ENCODE peak calls at places on chromosomes 13 and 19, in four cellular contexts. One of them, this sample, is unnamed.

GRCh38 chr19:42290523-42291436 is 11.2 kb upstream of the PRR19 start:
- DNase-seq in GM12878: no peak
- DNase-seq in WTC11: no peak
- DNase-seq in HepG2: peak; percentile 61
- DNase-seq in this sample: peak; percentile 47

GRCh38 chr19:14746891-14747290 is 31.5 kb downstream of the ADGRE2 start:
- DNase-seq in GM12878: no peak
- DNase-seq in WTC11: no peak
- DNase-seq in HepG2: no peak
- DNase-seq in this sample: no peak

GRCh38 chr19:31140717-31141116 is 208.5 kb downstream of the TSHZ3 start:
- DNase-seq in HepG2: no peak
- DNase-seq in GM12878: no peak
- DNase-seq in WTC11: no peak
- DNase-seq in this sample: no peak

GRCh38 chr13:107942030-107942617 is 273.2 kb downstream of the LIG4 start:
- DNase-seq in GM12878: no peak
- DNase-seq in HepG2: no peak
- DNase-seq in WTC11: no peak
- DNase-seq in this sample: peak; percentile 97

GRCh38 chr19:31066385-31066784 is 282.9 kb downstream of the TSHZ3 start:
- DNase-seq in HepG2: no peak
- DNase-seq in GM12878: no peak
- DNase-seq in WTC11: no peak
- DNase-seq in this sample: no peak

GRCh38 chr13:75666646-75667351 is 30.7 kb downstream of the LMO7 start:
- DNase-seq in HepG2: no peak
- DNase-seq in GM12878: no peak
- DNase-seq in WTC11: no peak
- DNase-seq in this sample: no peak

GRCh38 chr13:48233097-48233885 is at the start of gene ITM2B:
- DNase-seq in WTC11: peak; percentile 70
- DNase-seq in HepG2: peak; percentile 56
- DNase-seq in GM12878: no peak
- DNase-seq in this sample: peak; percentile 71

GRCh38 chr13:44710576-44710975 is 134.4 kb upstream of the TSC22D1 start:
- DNase-seq in HepG2: no peak
- DNase-seq in GM12878: peak; percentile 5
- DNase-seq in WTC11: no peak
- DNase-seq in this sample: no peak

GRCh38 chr19:28823338-28823961 is 389.5 kb downstream of the UQCRFS1 start:
- DNase-seq in GM12878: no peak
- DNase-seq in HepG2: no peak
- DNase-seq in WTC11: no peak
- DNase-seq in this sample: no peak

GRCh38 chr19:54893406-54893805 is 12.5 kb upstream of the NCR1 start:
- DNase-seq in GM12878: no peak
- DNase-seq in HepG2: no peak
- DNase-seq in WTC11: peak; percentile 89
- DNase-seq in this sample: no peak

GRCh38 chr19:33740811-33741396 is 55.8 kb upstream of the KCTD15 start:
- DNase-seq in GM12878: no peak
- DNase-seq in HepG2: peak; percentile 31
- DNase-seq in WTC11: peak; percentile 81
- DNase-seq in this sample: peak; percentile 70

GRCh38 chr19:29292562-29292961 is 79.6 kb upstream of the UQCRFS1 start:
- DNase-seq in GM12878: no peak
- DNase-seq in HepG2: no peak
- DNase-seq in WTC11: no peak
- DNase-seq in this sample: no peak

GRCh38 chr13:23934481-23934880 is 37.2 kb upstream of the C1QTNF9B start:
- DNase-seq in HepG2: no peak
- DNase-seq in GM12878: no peak
- DNase-seq in WTC11: no peak
- DNase-seq in this sample: no peak

GRCh38 chr19:36401475-36401874 is 17.0 kb downstream of the ZFP82 start:
- DNase-seq in HepG2: no peak
- DNase-seq in GM12878: no peak
- DNase-seq in WTC11: no peak
- DNase-seq in this sample: no peak

GRCh38 chr19:23075031-23075733 is 41.6 kb upstream of the ZNF730 start:
- DNase-seq in WTC11: peak; percentile 92
- DNase-seq in GM12878: no peak
- DNase-seq in HepG2: no peak
- DNase-seq in this sample: peak; percentile 45

GRCh38 chr19:39845621-39846175 is 481 bp downstream of the FBL start:
- DNase-seq in WTC11: no peak
- DNase-seq in HepG2: no peak
- DNase-seq in GM12878: no peak
- DNase-seq in this sample: peak; percentile 69

GRCh38 chr13:40652588-40652940 is 13.9 kb downstream of the FOXO1 start:
- DNase-seq in HepG2: no peak
- DNase-seq in WTC11: no peak
- DNase-seq in GM12878: no peak
- DNase-seq in this sample: no peak

GRCh38 chr13:75583101-75583500 is 33.5 kb downstream of the UCHL3 start:
- DNase-seq in WTC11: no peak
- DNase-seq in GM12878: no peak
- DNase-seq in HepG2: no peak
- DNase-seq in this sample: no peak

GRCh38 chr13:44347905-44348304 is 25.7 kb upstream of the SERP2 start:
- DNase-seq in HepG2: peak; percentile 46
- DNase-seq in WTC11: no peak
- DNase-seq in GM12878: no peak
- DNase-seq in this sample: no peak

GRCh38 chr19:15431396-15432017 is 12.7 kb upstream of the AKAP8L start:
- DNase-seq in GM12878: no peak
- DNase-seq in WTC11: no peak
- DNase-seq in HepG2: no peak
- DNase-seq in this sample: no peak

GRCh38 chr13:98512774-98513327 is 64.1 kb downstream of the STK24 start:
- DNase-seq in GM12878: no peak
- DNase-seq in HepG2: no peak
- DNase-seq in WTC11: no peak
- DNase-seq in this sample: no peak

GRCh38 chr13:87671031-87671823 is at the start of gene SLITRK5:
- DNase-seq in GM12878: no peak
- DNase-seq in WTC11: peak; percentile 87
- DNase-seq in HepG2: peak; percentile 3
- DNase-seq in this sample: no peak

GRCh38 chr19:54415208-54415900 is at the start of gene TTYH1:
- DNase-seq in GM12878: no peak
- DNase-seq in WTC11: peak; percentile 77
- DNase-seq in HepG2: no peak
- DNase-seq in this sample: peak; percentile 69

GRCh38 chr13:85313761-85314503 is 485.3 kb downstream of the SLITRK6 start:
- DNase-seq in HepG2: no peak
- DNase-seq in WTC11: no peak
- DNase-seq in GM12878: no peak
- DNase-seq in this sample: no peak

GRCh38 chr13:34156841-34157365 is 339.0 kb downstream of the RFC3 start:
- DNase-seq in GM12878: peak; percentile 55
- DNase-seq in WTC11: no peak
- DNase-seq in HepG2: peak; percentile 72
- DNase-seq in this sample: no peak

GRCh38 chr19:2059422-2060201 is 8.6 kb upstream of the MKNK2 start:
- DNase-seq in WTC11: no peak
- DNase-seq in GM12878: no peak
- DNase-seq in HepG2: peak; percentile 89
- DNase-seq in this sample: peak; percentile 89

GRCh38 chr19:38526430-38526829 is 91.3 kb downstream of the MAP4K1 start:
- DNase-seq in HepG2: no peak
- DNase-seq in WTC11: no peak
- DNase-seq in GM12878: no peak
- DNase-seq in this sample: no peak

GRCh38 chr19:39212377-39212742 is 8.3 kb upstream of the SYCN start:
- DNase-seq in WTC11: peak; percentile 81
- DNase-seq in GM12878: peak; percentile 2
- DNase-seq in HepG2: no peak
- DNase-seq in this sample: peak; percentile 48

GRCh38 chr13:112204881-112205327 is 138.0 kb downstream of the SOX1 start:
- DNase-seq in GM12878: no peak
- DNase-seq in HepG2: no peak
- DNase-seq in WTC11: peak; percentile 72
- DNase-seq in this sample: no peak

GRCh38 chr13:41465215-41465907 is 8.0 kb downstream of the RGCC start:
- DNase-seq in GM12878: peak; percentile 88
- DNase-seq in WTC11: no peak
- DNase-seq in HepG2: no peak
- DNase-seq in this sample: peak; percentile 29

GRCh38 chr19:53057904-53058579 is 13.5 kb downstream of the ERVV-2 start:
- DNase-seq in HepG2: no peak
- DNase-seq in WTC11: peak; percentile 89
- DNase-seq in GM12878: no peak
- DNase-seq in this sample: no peak

GRCh38 chr19:294819-295686 is 3.9 kb upstream of the PLPP2 start:
- DNase-seq in GM12878: no peak
- DNase-seq in WTC11: peak; percentile 79
- DNase-seq in HepG2: no peak
- DNase-seq in this sample: peak; percentile 79

GRCh38 chr13:34128661-34129060 is 310.7 kb downstream of the RFC3 start:
- DNase-seq in GM12878: no peak
- DNase-seq in HepG2: no peak
- DNase-seq in WTC11: no peak
- DNase-seq in this sample: no peak

GRCh38 chr13:107301724-107302374 is 733.9 kb upstream of the ARGLU1 start:
- DNase-seq in HepG2: no peak
- DNase-seq in GM12878: no peak
- DNase-seq in WTC11: no peak
- DNase-seq in this sample: no peak

GRCh38 chr13:34179481-34179880 is 361.5 kb downstream of the RFC3 start:
- DNase-seq in HepG2: no peak
- DNase-seq in WTC11: no peak
- DNase-seq in GM12878: no peak
- DNase-seq in this sample: no peak

DNA sequence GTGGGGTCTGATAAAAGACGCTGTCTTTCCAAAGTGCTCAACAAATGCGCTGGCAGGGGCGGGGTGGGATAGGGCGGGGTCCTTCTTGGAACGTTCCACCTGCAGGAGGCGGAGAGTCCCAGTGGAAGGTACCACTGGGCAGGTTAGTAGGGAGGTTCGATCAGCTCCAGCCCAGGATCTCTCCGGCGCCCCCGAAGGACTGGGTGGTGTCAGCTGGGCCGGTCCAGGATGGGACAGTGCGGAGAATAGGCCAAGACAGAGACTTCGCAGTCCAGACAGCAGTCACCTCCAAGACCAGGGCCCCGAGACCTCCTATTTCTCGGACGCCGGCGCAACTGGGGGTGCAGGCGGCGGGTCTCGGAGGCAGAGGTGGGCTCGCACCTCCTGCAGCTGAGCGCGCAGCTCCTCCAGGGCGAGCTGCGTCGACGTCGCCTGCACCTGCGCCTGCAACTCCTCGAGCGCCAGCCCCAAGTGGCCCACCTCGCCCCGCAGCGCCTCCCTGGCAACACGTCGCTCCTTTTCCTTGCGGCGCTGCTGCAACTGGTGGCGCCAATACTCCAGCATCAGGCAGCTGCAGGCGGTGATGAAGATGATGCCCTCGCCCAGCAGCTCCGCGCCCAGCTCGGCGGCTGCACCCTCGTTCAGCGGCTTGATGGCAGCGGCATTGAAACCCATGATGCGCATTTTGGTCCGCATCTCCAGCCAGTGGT is 21.6 kb downstream of the VASP start:
- DNase-seq in HepG2: no peak
- DNase-seq in GM12878: no peak
- DNase-seq in WTC11: peak; percentile 91
- DNase-seq in this sample: peak; percentile 81
- TF ChIP-seq CREM in HepG2: no peak
- TF ChIP-seq CREM in GM12878: no peak
- TF ChIP-seq CREM in WTC11: no peak
- TF ChIP-seq CREM in this sample: no peak

DNA sequence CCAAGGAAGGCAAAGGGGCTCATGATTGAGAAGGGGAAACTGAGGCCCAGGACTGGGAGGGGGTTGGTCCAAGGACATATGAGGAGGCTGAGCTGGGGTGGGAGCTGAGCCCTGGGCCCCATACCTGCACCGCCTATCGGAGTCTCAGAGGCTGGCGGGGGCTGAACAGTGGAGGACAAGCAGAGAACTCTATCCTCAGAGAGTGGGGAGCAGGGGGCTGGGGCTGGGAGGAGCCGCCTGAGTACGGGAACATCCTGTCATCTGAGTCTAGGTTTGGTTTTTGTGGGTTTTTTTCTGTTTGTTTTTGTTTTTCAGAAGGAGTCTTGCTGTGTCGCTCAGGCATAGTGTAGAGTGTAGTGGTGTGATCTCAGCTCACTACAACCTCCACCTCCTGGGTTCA is 6.2 kb downstream of the ARRDC2 start:
- DNase-seq in GM12878: no peak
- DNase-seq in HepG2: no peak
- DNase-seq in WTC11: no peak
- DNase-seq in this sample: no peak
- TF ChIP-seq CREM in GM12878: no peak
- TF ChIP-seq CREM in HepG2: no peak
- TF ChIP-seq CREM in WTC11: no peak
- TF ChIP-seq CREM in this sample: no peak

GRCh38 chr13:28582892-28583240 is 76.1 kb upstream of the POMP start:
- DNase-seq in WTC11: no peak
- DNase-seq in GM12878: no peak
- DNase-seq in HepG2: no peak
- DNase-seq in this sample: no peak

GRCh38 chr13:28586585-28587540 is 72.1 kb upstream of the POMP start:
- DNase-seq in WTC11: no peak
- DNase-seq in HepG2: no peak
- DNase-seq in GM12878: no peak
- DNase-seq in this sample: no peak

GRCh38 chr13:28584873-28585317 is 74.0 kb upstream of the POMP start:
- DNase-seq in WTC11: no peak
- DNase-seq in HepG2: no peak
- DNase-seq in GM12878: no peak
- DNase-seq in this sample: no peak

GRCh38 chr13:28583661-28584091 is 75.3 kb upstream of the POMP start:
- DNase-seq in HepG2: no peak
- DNase-seq in GM12878: no peak
- DNase-seq in WTC11: peak; percentile 14
- DNase-seq in this sample: peak; percentile 45

DNA sequence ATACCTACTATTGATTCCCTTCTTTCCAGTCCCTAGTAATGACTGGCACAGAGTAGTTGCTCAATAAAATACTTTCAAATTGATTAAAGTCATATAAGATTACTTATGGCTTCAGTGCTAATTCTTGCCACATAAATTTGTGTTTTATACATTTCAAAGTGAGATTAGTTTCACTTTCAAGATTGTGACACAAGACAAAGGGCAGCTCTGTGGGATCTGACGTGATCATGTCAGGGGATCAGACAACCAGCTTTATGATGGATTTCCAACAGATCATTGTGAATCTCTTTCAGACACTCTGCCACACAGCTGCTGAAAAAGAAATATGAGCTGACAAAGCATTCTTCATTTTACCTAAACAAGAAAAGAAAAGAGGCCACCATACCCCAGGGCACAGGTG is 73.4 kb upstream of the POMP start:
- DNase-seq in GM12878: no peak
- DNase-seq in HepG2: no peak
- DNase-seq in WTC11: no peak
- DNase-seq in this sample: no peak
- TF ChIP-seq CREM in GM12878: no peak
- TF ChIP-seq CREM in HepG2: no peak
- TF ChIP-seq CREM in WTC11: no peak
- TF ChIP-seq CREM in this sample: no peak

GRCh38 chr19:10985502-10985901 is 24.7 kb downstream of the SMARCA4 start:
- DNase-seq in GM12878: no peak
- DNase-seq in WTC11: no peak
- DNase-seq in HepG2: no peak
- DNase-seq in this sample: no peak
- TF ChIP-seq CREM in GM12878: no peak
- TF ChIP-seq CREM in WTC11: no peak
- TF ChIP-seq CREM in HepG2: no peak
- TF ChIP-seq CREM in this sample: no peak

This sample was measured in K562.